ENCODE peak calls at places on chromosomes 4 and X, in four cellular contexts. G is PC-3, V is GM23248, O is mammary epithelial cell. W is an unnamed sample.

GRCh38 chr4:169724251-169724650 is 33.5 kb downstream of the HPF1 start:
- DNase-seq in G (no peak), O (peak; percentile 12), V (peak; percentile 80), W (no peak)

GRCh38 chr4:125520258-125520990 is 205.7 kb downstream of the FAT4 start:
- DNase-seq in G (no peak), V (no peak), O (no peak), W (no peak)

GRCh38 chr4:14184265-14184664 is 556.7 kb upstream of the BOD1L1 start:
- DNase-seq in V (peak; percentile 30), G (no peak), O (no peak), W (no peak)

GRCh38 chrX:134572816-134573682 is 85.2 kb downstream of the PLAC1 start:
- DNase-seq in V (no peak), O (peak; percentile 83), G (peak; percentile 92), W (no peak)

GRCh38 chr4:95572304-95572991 is 23.7 kb upstream of the UNC5C start:
- DNase-seq in G (peak; percentile 72), O (peak; percentile 50), V (no peak), W (peak; percentile 68)

GRCh38 chr4:157459789-157460188 is 239.3 kb downstream of the GRIA2 start:
- DNase-seq in G (no peak), V (no peak), O (peak; percentile 82), W (peak; percentile 20)

GRCh38 chr4:7638984-7639789 is 204.5 kb upstream of the PSAPL1 start:
- DNase-seq in G (no peak), V (no peak), O (no peak), W (peak; percentile 30)

GRCh38 chr4:8289956-8290700 is 20.6 kb downstream of the HTRA3 start:
- DNase-seq in O (no peak), V (no peak), G (no peak), W (no peak)

GRCh38 chr4:141352775-141353544 is 132.3 kb downstream of the ZNF330 start:
- DNase-seq in G (peak; percentile 22), V (peak; percentile 65), O (peak; percentile 12), W (no peak)

GRCh38 chr4:150308824-150309472 is 230.7 kb downstream of the DCLK2 start:
- DNase-seq in O (peak; percentile 73), V (peak; percentile 74), G (peak; percentile 75), W (no peak)

GRCh38 chr4:183905593-183906485 is 732 bp downstream of the STOX2 start:
- DNase-seq in O (peak; percentile 43), V (peak; percentile 32), G (peak; percentile 12), W (peak; percentile 50)
- TF ChIP-seq EZH2 in O (no peak), V (no peak), G (no peak), W (no peak)

GRCh38 chrX:18892881-18893280 is 91.0 kb downstream of the PHKA2 start:
- DNase-seq in G (no peak), V (no peak), O (no peak), W (no peak)

GRCh38 chrX:18889346-18889745 is 94.6 kb downstream of the PHKA2 start:
- DNase-seq in V (no peak), G (no peak), O (no peak), W (no peak)

GRCh38 chrX:18889982-18890381 is 93.9 kb downstream of the PHKA2 start:
- DNase-seq in O (no peak), V (no peak), G (no peak), W (no peak)

GRCh38 chrX:18891561-18891945 is 92.4 kb downstream of the PHKA2 start:
- DNase-seq in O (no peak), G (no peak), V (no peak), W (no peak)

DNA sequence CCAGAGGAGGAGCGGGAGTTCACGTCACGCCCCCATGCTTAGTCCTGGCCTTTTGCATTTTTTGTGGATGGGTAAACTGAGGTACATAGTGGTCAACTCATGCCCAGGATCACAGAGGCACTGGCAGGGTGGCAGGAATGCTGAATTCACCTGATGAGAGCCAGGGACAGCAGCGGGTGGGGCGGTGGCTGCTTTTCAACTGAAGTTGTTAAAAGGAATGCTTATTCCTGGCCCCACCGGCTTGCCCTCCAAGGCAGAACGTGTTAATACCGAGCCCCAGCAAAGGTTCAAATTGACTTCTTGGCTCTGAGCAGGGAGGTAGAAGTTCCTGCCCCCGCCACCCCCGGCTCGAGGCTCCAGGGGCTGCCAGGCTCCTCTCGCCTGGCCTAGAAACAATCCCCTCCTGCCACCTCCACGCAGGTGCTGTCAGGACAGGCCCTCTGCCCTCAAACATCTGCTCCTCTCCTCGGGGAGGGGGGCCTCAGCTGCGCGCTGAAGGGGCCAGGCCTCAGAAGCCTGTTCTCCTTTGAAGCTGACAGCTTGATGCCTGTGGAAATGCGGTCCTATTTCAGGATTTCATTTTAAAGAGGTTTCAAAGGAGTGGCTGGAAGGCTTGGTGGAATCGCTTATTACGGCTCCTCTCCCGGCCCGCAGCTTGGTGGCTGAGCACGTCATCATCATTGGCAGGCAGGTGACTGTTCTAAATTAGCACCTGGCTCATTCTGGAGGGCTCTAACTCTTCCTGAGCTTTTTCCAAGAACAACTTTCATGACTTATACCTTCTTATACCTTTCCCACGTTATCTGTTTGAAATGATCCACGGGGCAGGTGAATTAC is 93.0 kb downstream of the PHKA2 start:
- DNase-seq in G (no peak), V (no peak), O (no peak), W (no peak)
- H3K4me2 ChIP-seq in G (no peak overlapping the region), V (no peak overlapping the region), O (no peak overlapping the region), W (no peak overlapping the region)

GRCh38 chr4:38386011-38386551 is 277.9 kb upstream of the KLF3 start:
- DNase-seq in O (no peak), G (no peak), V (no peak), W (no peak)
- H3K4me1 ChIP-seq in O (peaks cover 12% of the 10 kb centered on the region), G (no peaks in the 10 kb centered on the region), V (no peaks in the 10 kb centered on the region), W (peaks cover 37% of the 10 kb centered on the region)

DNA sequence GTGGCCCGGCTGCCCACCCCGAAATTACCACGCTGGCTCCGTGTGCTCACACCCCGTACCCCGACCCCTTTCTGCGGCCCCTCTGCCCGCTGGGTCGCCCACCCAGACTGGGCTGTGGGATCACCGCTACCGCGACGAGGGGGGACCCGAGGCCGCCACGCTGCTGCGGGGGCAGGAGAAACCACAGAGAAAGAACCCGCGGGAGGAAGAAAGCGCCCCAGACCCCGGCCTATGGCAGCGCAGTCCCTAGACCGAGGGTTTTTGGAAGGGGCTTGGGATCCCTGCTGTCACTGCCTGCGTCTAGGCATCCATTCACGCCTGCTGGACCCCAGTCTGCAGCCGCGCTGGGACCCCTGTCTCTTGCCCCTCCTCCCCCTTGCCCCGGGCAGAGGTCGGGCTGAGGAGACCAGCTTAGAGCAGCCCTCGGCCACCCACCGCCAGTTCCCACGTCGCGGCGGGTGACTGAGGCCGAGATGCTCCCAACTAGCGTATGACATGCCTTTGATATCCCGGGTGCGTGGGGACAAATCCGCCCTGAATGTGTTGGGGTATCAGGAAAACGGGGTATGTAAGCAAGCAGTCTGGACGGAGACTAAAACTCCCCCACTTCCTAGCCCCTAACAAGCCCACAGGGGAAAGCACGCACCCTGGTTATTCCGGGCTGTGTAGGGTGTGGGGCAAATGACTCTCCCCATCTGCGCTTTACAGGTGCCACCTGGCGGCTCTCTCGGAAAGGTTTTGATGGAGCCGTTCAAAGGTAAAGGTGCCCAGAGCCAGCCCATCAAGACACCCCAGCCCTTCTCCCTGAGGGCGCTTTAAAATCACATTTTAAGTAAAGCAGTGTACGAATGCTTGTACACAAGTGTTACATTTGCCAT is 867 bp upstream of the INPP4B start:
- DNase-seq in V (peak; percentile 39), G (peak; percentile 90), O (peak; percentile 68), W (peak; percentile 72)
- TF ChIP-seq EZH2 in V (no peak), G (no peak), O (no peak), W (peak; percentile 31)

GRCh38 chr4:5956285-5957021 is 61.8 kb downstream of the C4orf50 start:
- DNase-seq in V (no peak), O (no peak), G (peak; percentile 10), W (peak; percentile 29)
- H3K4me2 ChIP-seq in V (no peak overlapping the region), O (no peak overlapping the region), G (no peak overlapping the region), W (no peak overlapping the region)

GRCh38 chr4:184342167-184342856 is 124.6 kb upstream of the ENPP6 start:
- DNase-seq in V (no peak), O (no peak), G (no peak), W (no peak)

GRCh38 chr4:184335520-184335919 is 117.8 kb upstream of the ENPP6 start:
- DNase-seq in G (no peak), V (peak; percentile 5), O (no peak), W (no peak)

GRCh38 chr4:184343400-184344177 is 125.9 kb upstream of the ENPP6 start:
- DNase-seq in V (peak; percentile 89), G (peak; percentile 73), O (peak; percentile 70), W (peak; percentile 84)

GRCh38 chr4:184337907-184338306 is 120.2 kb upstream of the ENPP6 start:
- DNase-seq in V (no peak), O (no peak), G (no peak), W (no peak)
- H3K4me1 ChIP-seq in V (no peaks in the 10 kb centered on the region), O (peaks cover 2% of the 10 kb centered on the region), G (no peaks in the 10 kb centered on the region), W (no peaks in the 10 kb centered on the region)

W was measured in hepatocyte.